ENCODE peak calls at places on chromosomes 2 and 18, in four cellular contexts. One of them, this sample, is unnamed.
A peak's percentile ranks its signal among the peaks of the same experiment; 100 is the strongest.

GRCh38 chr2:27494284-27494943 is 586 bp downstream of the FNDC4 start:
- DNase-seq in activated CD8-positive, alpha-beta memory T cell treated with anti-CD3 and anti-CD28 coated beads for 24 hours: no peak
- DNase-seq in activated CD4-positive, CD25-positive, alpha-beta regulatory T cell: no peak
- DNase-seq in stimulated activated CD8-positive, alpha-beta memory T cell treated with anti-CD3 and anti-CD28 coated beads, Interleukin-7, amount 100 ng/mL, for 1 hour: no peak
- DNase-seq in this sample: no peak

GRCh38 chr2:28652217-28652616 is 99.4 kb upstream of the PPP1CB start:
- DNase-seq in stimulated activated CD8-positive, alpha-beta memory T cell treated with anti-CD3 and anti-CD28 coated beads, Interleukin-7, amount 100 ng/mL, for 1 hour: no peak
- DNase-seq in activated CD4-positive, CD25-positive, alpha-beta regulatory T cell: no peak
- DNase-seq in activated CD8-positive, alpha-beta memory T cell treated with anti-CD3 and anti-CD28 coated beads for 24 hours: no peak
- DNase-seq in this sample: no peak

GRCh38 chr18:59871711-59872362 is 28.0 kb upstream of the PMAIP1 start:
- DNase-seq in activated CD4-positive, CD25-positive, alpha-beta regulatory T cell: no peak
- DNase-seq in activated CD8-positive, alpha-beta memory T cell treated with anti-CD3 and anti-CD28 coated beads for 24 hours: no peak
- DNase-seq in stimulated activated CD8-positive, alpha-beta memory T cell treated with anti-CD3 and anti-CD28 coated beads, Interleukin-7, amount 100 ng/mL, for 1 hour: no peak
- DNase-seq in this sample: no peak

GRCh38 chr18:79942786-79943607 is 8.5 kb downstream of the SLC66A2 start:
- DNase-seq in activated CD8-positive, alpha-beta memory T cell treated with anti-CD3 and anti-CD28 coated beads for 24 hours: no peak
- DNase-seq in stimulated activated CD8-positive, alpha-beta memory T cell treated with anti-CD3 and anti-CD28 coated beads, Interleukin-7, amount 100 ng/mL, for 1 hour: no peak
- DNase-seq in activated CD4-positive, CD25-positive, alpha-beta regulatory T cell: no peak
- DNase-seq in this sample: peak; percentile 58

GRCh38 chr2:30287190-30287589 is 55.9 kb downstream of the LBH start:
- DNase-seq in activated CD8-positive, alpha-beta memory T cell treated with anti-CD3 and anti-CD28 coated beads for 24 hours: no peak
- DNase-seq in stimulated activated CD8-positive, alpha-beta memory T cell treated with anti-CD3 and anti-CD28 coated beads, Interleukin-7, amount 100 ng/mL, for 1 hour: no peak
- DNase-seq in activated CD4-positive, CD25-positive, alpha-beta regulatory T cell: no peak
- DNase-seq in this sample: no peak

GRCh38 chr2:88671786-88672427 is 19.6 kb upstream of the RPIA start:
- DNase-seq in activated CD4-positive, CD25-positive, alpha-beta regulatory T cell: no peak
- DNase-seq in stimulated activated CD8-positive, alpha-beta memory T cell treated with anti-CD3 and anti-CD28 coated beads, Interleukin-7, amount 100 ng/mL, for 1 hour: no peak
- DNase-seq in activated CD8-positive, alpha-beta memory T cell treated with anti-CD3 and anti-CD28 coated beads for 24 hours: peak; percentile 60
- DNase-seq in this sample: no peak

GRCh38 chr2:232668805-232669444 is 28.2 kb upstream of the GIGYF2 start:
- DNase-seq in activated CD4-positive, CD25-positive, alpha-beta regulatory T cell: no peak
- DNase-seq in stimulated activated CD8-positive, alpha-beta memory T cell treated with anti-CD3 and anti-CD28 coated beads, Interleukin-7, amount 100 ng/mL, for 1 hour: no peak
- DNase-seq in activated CD8-positive, alpha-beta memory T cell treated with anti-CD3 and anti-CD28 coated beads for 24 hours: no peak
- DNase-seq in this sample: no peak

GRCh38 chr2:11901351-11902069 is 155.1 kb downstream of the LPIN1 start:
- DNase-seq in activated CD4-positive, CD25-positive, alpha-beta regulatory T cell: no peak
- DNase-seq in stimulated activated CD8-positive, alpha-beta memory T cell treated with anti-CD3 and anti-CD28 coated beads, Interleukin-7, amount 100 ng/mL, for 1 hour: no peak
- DNase-seq in activated CD8-positive, alpha-beta memory T cell treated with anti-CD3 and anti-CD28 coated beads for 24 hours: no peak
- DNase-seq in this sample: no peak

GRCh38 chr2:232980683-232981082 is 32.4 kb downstream of the NGEF start:
- DNase-seq in stimulated activated CD8-positive, alpha-beta memory T cell treated with anti-CD3 and anti-CD28 coated beads, Interleukin-7, amount 100 ng/mL, for 1 hour: no peak
- DNase-seq in activated CD8-positive, alpha-beta memory T cell treated with anti-CD3 and anti-CD28 coated beads for 24 hours: peak; percentile 35
- DNase-seq in activated CD4-positive, CD25-positive, alpha-beta regulatory T cell: no peak
- DNase-seq in this sample: peak; percentile 43

This sample was measured in type B pancreatic cell.